ENCODE peak calls at places on chromosomes 11 and 22, in nine cellular contexts. A is stimulated activated CD8-positive, alpha-beta memory T cell treated with anti-CD3 and anti-CD28 coated beads, Interleukin-15, amount 100 ng/mL, for 1 hour; J is LoVo; T is HT-29; D is Caco-2; H is uterus; Z is astrocyte of the cerebellum; V is T1000; F is ureter. L is an unnamed sample.

GRCh38 chr11:19903620-19904069 is 191.0 kb downstream of the NAV2 start:
- DNase-seq in A (no peak), J (peak), T (peak), D (peak), H (peak), Z (peak), V (peak), F (peak), L (peak)

GRCh38 chr11:45045692-45046471 is 95.2 kb upstream of the TP53I11 start:
- DNase-seq in A (no peak), J (peak), T (peak), D (peak), H (peak), Z (no peak), V (no peak), F (peak), L (no peak)

GRCh38 chr11:73140213-73141030 is 1.7 kb downstream of the FCHSD2 start:
- DNase-seq in A (no peak), J (no peak), T (peak), D (peak), H (no peak), Z (no peak), V (no peak), F (no peak), L (no peak)

GRCh38 chr11:44445500-44446340 is 119.7 kb upstream of the CD82 start:
- DNase-seq in A (no peak), J (peak), T (no peak), D (peak), H (no peak), Z (no peak), V (no peak), F (no peak), L (no peak)

GRCh38 chr11:2387266-2387982 is 10.3 kb downstream of the CD81 start:
- DNase-seq in A (no peak), J (no peak), T (no peak), D (no peak), H (no peak), Z (no peak), V (peak), F (no peak), L (no peak)

GRCh38 chr22:43384863-43385262 is 27.0 kb upstream of the MPPED1 start:
- DNase-seq in A (no peak), J (no peak), T (no peak), D (no peak), H (no peak), Z (no peak), V (no peak), F (no peak), L (no peak)

GRCh38 chr11:64157987-64158386 is 7.9 kb downstream of the MACROD1 start:
- DNase-seq in A (no peak), J (no peak), T (no peak), D (no peak), H (no peak), Z (no peak), V (no peak), F (no peak), L (no peak)

GRCh38 chr11:3971756-3972404 is 116.4 kb downstream of the STIM1 start:
- DNase-seq in A (no peak), J (no peak), T (peak), D (no peak), H (no peak), Z (no peak), V (no peak), F (no peak), L (no peak)

GRCh38 chr11:126359431-126360048 is 4.1 kb downstream of the ST3GAL4 start:
- DNase-seq in A (no peak), J (no peak), T (peak), D (no peak), H (peak), Z (no peak), V (no peak), F (peak), L (no peak)

GRCh38 chr22:42068351-42068730 is 2.3 kb downstream of the NAGA start:
- DNase-seq in A (no peak), J (no peak), T (no peak), D (no peak), H (no peak), Z (no peak), V (no peak), F (no peak), L (no peak)

GRCh38 chr11:125494601-125494986 is 1.5 kb downstream of the FEZ1 start:
- DNase-seq in A (no peak), J (no peak), T (no peak), D (no peak), H (no peak), Z (no peak), V (no peak), F (no peak), L (no peak)

GRCh38 chr11:77172666-77172982 is 44.6 kb downstream of the MYO7A start:
- DNase-seq in A (no peak), J (no peak), T (no peak), D (no peak), H (no peak), Z (no peak), V (no peak), F (no peak), L (no peak)

GRCh38 chr11:83801799-83802198 is 515.6 kb upstream of the CCDC90B start:
- DNase-seq in A (no peak), J (no peak), T (peak), D (no peak), H (no peak), Z (no peak), V (no peak), F (no peak), L (no peak)

GRCh38 chr11:120248551-120249278 is 8.8 kb downstream of the POU2F3 start:
- DNase-seq in A (no peak), J (peak), T (peak), D (no peak), H (no peak), Z (peak), V (peak), F (no peak), L (no peak)